ENCODE peak calls at places on chromosomes 12 and 14, in five cellular contexts. I is foreskin fibroblast, G is tibial nerve, B is PC-3, F is H9. C is an unnamed sample.

GRCh38 chr14:70086685-70087379 is 101.9 kb downstream of the SLC8A3 start:
- DNase-seq in G (no peak), B (peak), I (peak), F (peak), C (no peak)

GRCh38 chr14:53924754-53925153 is 31.9 kb downstream of the BMP4 start:
- DNase-seq in G (no peak), B (peak), F (no peak), I (peak), C (no peak)

GRCh38 chr12:20493924-20494323 is 125.6 kb downstream of the PDE3A start:
- DNase-seq in B (peak), F (no peak), I (peak), G (no peak), C (no peak)

GRCh38 chr12:41289461-41289860 is 101.3 kb downstream of the PDZRN4 start:
- DNase-seq in F (no peak), I (no peak), B (no peak), G (no peak), C (no peak)

GRCh38 chr12:25958254-25959068 is at the start of gene RASSF8:
- DNase-seq in G (peak), B (peak), F (peak), I (peak), C (peak)

GRCh38 chr12:89351489-89352241 is 636 bp downstream of the DUSP6 start:
- DNase-seq in I (peak), B (no peak), F (no peak), G (no peak), C (peak)

GRCh38 chr14:65949711-65950516 is 536.3 kb upstream of the CCDC196 start:
- DNase-seq in B (peak), G (no peak), I (peak), F (no peak), C (peak)

GRCh38 chr12:76704693-76705092 is 59.2 kb upstream of the ZDHHC17 start:
- DNase-seq in F (no peak), G (no peak), B (peak), I (no peak), C (no peak)

GRCh38 chr12:254039-254438 is 8.6 kb downstream of the SLC6A13 start:
- DNase-seq in F (no peak), G (no peak), B (no peak), I (no peak), C (no peak)

GRCh38 chr12:12010277-12011031 is 60.3 kb upstream of the BCL2L14 start:
- DNase-seq in I (peak), F (no peak), G (peak), B (peak), C (peak)

GRCh38 chr12:119594772-119595445 is 1.3 kb downstream of the TMEM233 start:
- DNase-seq in F (peak), G (no peak), B (no peak), I (no peak), C (peak)

GRCh38 chr14:38755036-38755435 is 348.0 kb downstream of the SEC23A start:
- DNase-seq in I (no peak), G (no peak), F (no peak), B (no peak), C (no peak)

GRCh38 chr12:51579321-51579850 is 11.6 kb upstream of the SCN8A start:
- DNase-seq in F (no peak), I (no peak), G (no peak), B (no peak), C (no peak)

GRCh38 chr12:8018666-8019581 is 13.6 kb upstream of the FOXJ2 start:
- DNase-seq in F (peak), I (peak), B (no peak), G (no peak), C (no peak)

GRCh38 chr12:4579305-4580097 is 17.5 kb downstream of the DYRK4 start:
- DNase-seq in G (no peak), I (peak), B (peak), F (no peak), C (no peak)

GRCh38 chr12:91355150-91356006 is 172.8 kb upstream of the DCN start:
- DNase-seq in G (peak), F (peak), B (peak), I (peak), C (peak)

GRCh38 chr14:35374273-35374681 is 30.3 kb downstream of the NFKBIA start:
- DNase-seq in B (peak), F (no peak), G (peak), I (peak), C (no peak)

GRCh38 chr14:35289623-35290022 is 2.6 kb upstream of the PSMA6 start:
- DNase-seq in G (no peak), B (no peak), I (no peak), F (no peak), C (no peak)

GRCh38 chr12:9372202-9372601 is 164.0 kb upstream of the PZP start:
- DNase-seq in B (peak), G (no peak), F (no peak), I (peak), C (no peak)
- TF ChIP-seq CTCF in B (peak), G (peak), F (peak), I (peak), C (no peak)

GRCh38 chr12:43501705-43502104 is 50.3 kb downstream of the ADAMTS20 start:
- DNase-seq in F (no peak), B (peak), G (no peak), I (peak), C (no peak)
- TF ChIP-seq CTCF in F (peak), B (peak), G (no peak), I (peak), C (no peak)

GRCh38 chr12:98721204-98721702 is 76.2 kb downstream of the APAF1 start:
- DNase-seq in B (no peak), I (no peak), G (no peak), F (no peak), C (no peak)
- TF ChIP-seq CTCF in B (no peak), I (no peak), G (no peak), F (no peak), C (no peak)

GRCh38 chr14:23568600-23569310 is 1.2 kb upstream of the AP1G2 start:
- DNase-seq in F (peak), G (no peak), B (peak), I (peak), C (no peak)
- TF ChIP-seq CTCF in F (peak), G (no peak), B (peak), I (peak), C (peak)

GRCh38 chr14:67883717-67884116 is 64.1 kb downstream of the RAD51B start:
- DNase-seq in F (no peak), I (peak), B (peak), G (no peak), C (no peak)
- TF ChIP-seq CTCF in F (no peak), I (no peak), B (peak), G (no peak), C (peak)